ENCODE peak calls at places on chromosomes 1 and 21, in seven cellular contexts. F, J, V, U, D, Y and N are unnamed samples.

GRCh38 chr1:231590453-231591198 is 36.0 kb upstream of the DISC1 start:
- DNase-seq in F (peak), J (peak), V (peak), U (peak), D (peak), Y (peak), N (peak)

GRCh38 chr1:179094826-179095225 is 13.0 kb downstream of the TOR3A start:
- DNase-seq in F (no peak), J (no peak), V (no peak), U (no peak), D (no peak), Y (no peak), N (no peak)

GRCh38 chr1:52553372-52554266 is 727 bp upstream of the TUT4 start:
- DNase-seq in F (peak), J (peak), V (peak), U (peak), D (peak), Y (peak), N (peak)

GRCh38 chr1:159989581-159989980 is 35.5 kb upstream of the SLAMF9 start:
- DNase-seq in F (no peak), J (no peak), V (no peak), U (no peak), D (no peak), Y (no peak), N (no peak)

GRCh38 chr1:156102634-156103511 is 11.6 kb upstream of the LMNA start:
- DNase-seq in F (no peak), J (peak), V (peak), U (no peak), D (no peak), Y (no peak), N (no peak)

GRCh38 chr1:216910081-216910840 is 187.0 kb upstream of the ESRRG start:
- DNase-seq in F (no peak), J (no peak), V (peak), U (no peak), D (no peak), Y (no peak), N (no peak)

GRCh38 chr1:102732927-102733326 is 375.4 kb downstream of the COL11A1 start:
- DNase-seq in F (no peak), J (no peak), V (peak), U (no peak), D (no peak), Y (no peak), N (no peak)

GRCh38 chr1:158717344-158717743 is 3.2 kb downstream of the OR6K3 start:
- DNase-seq in F (no peak), J (no peak), V (no peak), U (no peak), D (no peak), Y (no peak), N (no peak)

GRCh38 chr1:164718821-164719220 is 159.8 kb downstream of the PBX1 start:
- DNase-seq in F (no peak), J (no peak), V (peak), U (no peak), D (no peak), Y (no peak), N (no peak)

GRCh38 chr1:198778049-198778448 is 139.2 kb downstream of the PTPRC start:
- DNase-seq in F (peak), J (no peak), V (peak), U (no peak), D (no peak), Y (no peak), N (no peak)

GRCh38 chr1:25006770-25007169 is 76.7 kb upstream of the RUNX3 start:
- DNase-seq in F (no peak), J (no peak), V (peak), U (peak), D (peak), Y (no peak), N (no peak)

GRCh38 chr1:12143631-12144155 is 23.1 kb upstream of the TNFRSF1B start:
- DNase-seq in F (no peak), J (peak), V (peak), U (peak), D (peak), Y (no peak), N (peak)

GRCh38 chr21:40516336-40516735 is 330.6 kb downstream of the DSCAM start:
- DNase-seq in F (no peak), J (peak), V (no peak), U (no peak), D (no peak), Y (peak), N (no peak)

GRCh38 chr1:8563944-8564537 is 246.1 kb downstream of the SLC45A1 start:
- DNase-seq in F (no peak), J (no peak), V (no peak), U (no peak), D (no peak), Y (no peak), N (no peak)

GRCh38 chr1:62989497-62989896 is 205.6 kb downstream of the ATG4C start:
- DNase-seq in F (no peak), J (no peak), V (no peak), U (peak), D (no peak), Y (peak), N (no peak)

GRCh38 chr1:117537291-117537920 is 68.4 kb upstream of the TENT5C start:
- DNase-seq in F (no peak), J (no peak), V (no peak), U (peak), D (peak), Y (peak), N (no peak)

GRCh38 chr1:241713316-241713715 is 61.2 kb downstream of the WDR64 start:
- DNase-seq in F (no peak), J (no peak), V (no peak), U (no peak), D (no peak), Y (no peak), N (no peak)

GRCh38 chr1:16251381-16251780 is 14.4 kb upstream of the CPLANE2 start:
- DNase-seq in F (no peak), J (no peak), V (no peak), U (no peak), D (no peak), Y (no peak), N (no peak)

GRCh38 chr1:219463629-219464028 is 149.3 kb downstream of the ZC3H11B start:
- DNase-seq in F (no peak), J (no peak), V (no peak), U (no peak), D (no peak), Y (no peak), N (peak)

GRCh38 chr1:22910986-22911651 is 61.5 kb downstream of the LACTBL1 start:
- DNase-seq in F (no peak), J (no peak), V (no peak), U (no peak), D (no peak), Y (no peak), N (no peak)

GRCh38 chr1:30419831-30420230 is 303.6 kb downstream of the MATN1 start:
- DNase-seq in F (no peak), J (no peak), V (no peak), U (no peak), D (no peak), Y (no peak), N (no peak)

GRCh38 chr1:53377438-53377841 is 49.6 kb upstream of the LRP8 start:
- DNase-seq in F (no peak), J (no peak), V (no peak), U (no peak), D (peak), Y (no peak), N (no peak)

GRCh38 chr1:108645479-108646184 is 15.3 kb downstream of the HENMT1 start:
- DNase-seq in F (no peak), J (no peak), V (no peak), U (no peak), D (no peak), Y (no peak), N (no peak)

GRCh38 chr1:205534444-205534985 is 30.0 kb downstream of the CDK18 start:
- DNase-seq in F (no peak), J (no peak), V (no peak), U (no peak), D (no peak), Y (no peak), N (no peak)

GRCh38 chr1:199302554-199302953 is 663.7 kb downstream of the PTPRC start:
- DNase-seq in F (no peak), J (no peak), V (peak), U (no peak), D (no peak), Y (no peak), N (no peak)

GRCh38 chr1:148318123-148318899 is 164.8 kb downstream of the PPIAL4G start:
- DNase-seq in F (peak), J (no peak), V (peak), U (no peak), D (no peak), Y (peak), N (no peak)

GRCh38 chr1:86616433-86616832 is 69.6 kb downstream of the CLCA4 start:
- DNase-seq in F (no peak), J (no peak), V (no peak), U (no peak), D (no peak), Y (no peak), N (no peak)
- TF ChIP-seq CTCF in F (no peak), J (no peak), V (no peak), U (no peak), D (no peak), Y (no peak), N (no peak)

GRCh38 chr1:161314201-161314981 is at the start of gene SDHC:
- DNase-seq in F (peak), J (peak), V (peak), U (peak), D (peak), Y (peak), N (peak)
- TF ChIP-seq CTCF in F (peak), J (peak), V (peak), U (no peak), D (no peak), Y (peak), N (peak)

GRCh38 chr1:112619518-112620458 is at the start of gene CAPZA1:
- DNase-seq in F (peak), J (peak), V (peak), U (peak), D (peak), Y (peak), N (peak)

GRCh38 chr1:112618114-112618720 is 724 bp downstream of the ST7L start:
- DNase-seq in F (peak), J (no peak), V (peak), U (no peak), D (no peak), Y (no peak), N (no peak)

GRCh38 chr1:112618721-112619517 is at the start of gene ST7L:
- DNase-seq in F (peak), J (peak), V (peak), U (peak), D (peak), Y (peak), N (no peak)

GRCh38 chr1:112614460-112615065 is 4.4 kb downstream of the ST7L start:
- DNase-seq in F (no peak), J (no peak), V (peak), U (peak), D (no peak), Y (no peak), N (no peak)
- TF ChIP-seq CTCF in F (peak), J (peak), V (peak), U (peak), D (no peak), Y (no peak), N (peak)

GRCh38 chr1:89407355-89407754 is 43.5 kb downstream of the GBP6 start:
- DNase-seq in F (no peak), J (peak), V (no peak), U (no peak), D (no peak), Y (no peak), N (no peak)

DNA sequence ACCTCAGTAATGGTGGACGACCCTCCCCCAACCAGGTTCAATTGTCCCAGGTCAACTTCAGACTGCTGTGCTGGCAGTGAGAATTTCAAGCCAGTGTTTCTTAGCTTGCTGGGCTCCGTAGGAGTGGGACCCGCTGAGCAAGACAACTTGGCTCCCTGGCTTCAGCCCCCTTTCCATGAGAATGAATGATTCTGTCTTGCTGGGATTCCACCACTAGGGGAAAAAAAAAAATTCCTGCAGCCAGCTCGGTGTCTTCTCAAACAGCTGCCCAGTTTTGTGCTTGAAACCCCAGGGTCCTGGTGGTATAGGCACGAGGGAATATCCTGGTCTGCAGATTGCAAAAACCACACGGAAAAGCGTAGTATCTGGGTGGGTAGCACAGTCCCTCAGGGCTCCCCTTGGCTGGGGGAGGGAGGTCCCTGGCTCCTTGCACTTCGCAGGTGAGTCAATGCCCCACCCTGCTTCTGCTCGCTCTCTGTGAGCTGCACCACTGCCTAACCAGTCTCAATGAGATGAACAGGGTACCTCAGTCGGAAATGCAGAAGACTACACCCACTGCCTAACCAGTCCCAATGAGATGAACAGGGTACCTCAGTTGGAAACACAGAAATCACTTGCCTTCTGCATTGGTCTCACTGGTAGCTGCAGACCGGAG is 41.5 kb downstream of the GBP6 start:
- DNase-seq in F (no peak), J (no peak), V (no peak), U (no peak), D (no peak), Y (no peak), N (no peak)
- TF ChIP-seq CTCF in F (no peak), J (no peak), V (no peak), U (no peak), D (no peak), Y (peak), N (no peak)